ENCODE peak calls at places on chromosomes 6 and 20, in six cellular contexts. E is AG04450, U is pancreas, S is keratinocyte, A is HFF-Myc, X is lower leg skin. V is an unnamed sample.
A peak's percentile ranks its signal among the peaks of the same experiment; 100 is the strongest.

GRCh38 chr20:59248031-59248684 is 52.3 kb upstream of the EDN3 start:
- DNase-seq in E (no peak), U (no peak), S (no peak), A (no peak), X (no peak), V (no peak)

GRCh38 chr6:40996591-40997247 is 42.3 kb downstream of the UNC5CL start:
- DNase-seq in E (no peak), U (peak; percentile 73), S (no peak), A (peak; percentile 21), X (no peak), V (peak; percentile 47)

GRCh38 chr6:113909224-113909856 is 52.2 kb downstream of the MARCKS start:
- DNase-seq in E (peak; percentile 63), U (no peak), S (no peak), A (peak; percentile 72), X (no peak), V (peak; percentile 11)

GRCh38 chr6:125253881-125254280 is 47.9 kb downstream of the HDDC2 start:
- DNase-seq in E (no peak), U (no peak), S (no peak), A (no peak), X (no peak), V (no peak)

GRCh38 chr6:149190228-149190831 is 127.2 kb upstream of the TAB2 start:
- DNase-seq in E (no peak), U (no peak), S (no peak), A (no peak), X (no peak), V (peak; percentile 72)

GRCh38 chr6:1547785-1548184 is 61.9 kb upstream of the FOXC1 start:
- DNase-seq in E (no peak), U (no peak), S (no peak), A (no peak), X (no peak), V (no peak)

GRCh38 chr6:5302220-5302946 is 41.1 kb downstream of the FARS2 start:
- DNase-seq in E (no peak), U (no peak), S (no peak), A (no peak), X (no peak), V (no peak)

GRCh38 chr6:37083243-37084138 is 78.0 kb downstream of the FGD2 start:
- DNase-seq in E (no peak), U (peak; percentile 79), S (no peak), A (no peak), X (peak; percentile 66), V (no peak)

GRCh38 chr6:44739163-44739562 is 351.7 kb downstream of the CDC5L start:
- DNase-seq in E (no peak), U (no peak), S (no peak), A (no peak), X (no peak), V (no peak)

GRCh38 chr6:37426945-37427510 is 6.0 kb upstream of the CMTR1 start:
- DNase-seq in E (no peak), U (no peak), S (no peak), A (no peak), X (no peak), V (no peak)

GRCh38 chr6:35771343-35771627 is 5.1 kb upstream of the CLPSL2 start:
- DNase-seq in E (no peak), U (no peak), S (no peak), A (no peak), X (no peak), V (no peak)

GRCh38 chr6:72410769-72411168 is 211.1 kb upstream of the KCNQ5 start:
- DNase-seq in E (no peak), U (no peak), S (no peak), A (no peak), X (no peak), V (peak; percentile 14)

GRCh38 chr20:49045440-49046086 is 549 bp upstream of the CSE1L start:
- DNase-seq in E (no peak), U (peak; percentile 61), S (no peak), A (no peak), X (peak; percentile 37), V (no peak)

GRCh38 chr6:37173573-37174195 is 3.7 kb downstream of the PIM1 start:
- DNase-seq in E (no peak), U (no peak), S (no peak), A (no peak), X (no peak), V (no peak)

GRCh38 chr6:7687145-7688113 is 38.5 kb upstream of the BMP6 start:
- DNase-seq in E (no peak), U (no peak), S (no peak), A (no peak), X (no peak), V (peak; percentile 95)

GRCh38 chr6:147180926-147181325 is 23.3 kb upstream of the STXBP5 start:
- DNase-seq in E (no peak), U (no peak), S (no peak), A (no peak), X (no peak), V (no peak)

GRCh38 chr6:49072146-49072545 is 390.9 kb downstream of the MMUT start:
- DNase-seq in E (no peak), U (no peak), S (no peak), A (no peak), X (no peak), V (no peak)

GRCh38 chr6:170443151-170443662 is 109.9 kb downstream of the PSMB1 start:
- DNase-seq in E (no peak), U (no peak), S (no peak), A (no peak), X (no peak), V (no peak)

GRCh38 chr6:165890404-165890735 is 227.3 kb upstream of the PDE10A start:
- DNase-seq in E (no peak), U (no peak), S (no peak), A (no peak), X (no peak), V (no peak)

GRCh38 chr6:7261030-7261841 is 51.8 kb downstream of the SSR1 start:
- DNase-seq in E (peak; percentile 62), U (peak; percentile 90), S (peak; percentile 42), A (peak; percentile 66), X (peak; percentile 77), V (peak; percentile 81)

GRCh38 chr6:86152546-86152945 is 509.9 kb upstream of the SYNCRIP start:
- DNase-seq in E (no peak), U (no peak), S (no peak), A (no peak), X (no peak), V (no peak)

GRCh38 chr6:34235605-34236422 is 859 bp upstream of the HMGA1 start:
- DNase-seq in E (no peak), U (peak; percentile 40), S (no peak), A (no peak), X (peak; percentile 63), V (no peak)

GRCh38 chr6:42694586-42694985 is 27.8 kb downstream of the PRPH2 start:
- DNase-seq in E (no peak), U (no peak), S (no peak), A (no peak), X (no peak), V (no peak)

DNA sequence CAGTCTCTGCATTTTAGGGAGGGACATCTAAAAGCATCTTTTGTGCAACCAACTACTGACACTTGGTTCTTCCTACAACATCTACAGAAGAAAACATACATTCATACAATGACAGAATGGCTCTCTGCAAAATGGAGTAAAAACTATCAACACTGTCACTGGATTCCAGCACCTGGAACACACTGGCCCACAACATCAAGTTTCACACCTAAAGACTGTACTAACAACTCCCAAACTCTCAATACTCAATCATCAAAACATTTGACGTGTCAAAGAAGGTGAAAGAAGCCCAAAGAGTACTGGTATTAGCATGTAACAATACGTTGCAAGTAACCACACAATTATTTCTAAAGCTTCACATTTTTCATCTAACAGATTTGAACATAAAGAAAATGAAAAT is 2.2 kb downstream of the CPNE1 start:
- DNase-seq in E (no peak), U (no peak), S (no peak), A (no peak), X (no peak), V (no peak)
- H3K4me3 ChIP-seq in E (peak overlapping the region; percentile 99), U (no peak overlapping the region), S (peak overlapping the region; percentile 77), A (peak overlapping the region; percentile 99), X (no peak overlapping the region), V (peak overlapping the region; percentile 81)

GRCh38 chr20:17878069-17878911 is 90.3 kb downstream of the SNX5 start:
- DNase-seq in E (no peak), U (no peak), S (no peak), A (no peak), X (no peak), V (no peak)

GRCh38 chr20:17881741-17882064 is 86.9 kb downstream of the SNX5 start:
- DNase-seq in E (no peak), U (no peak), S (no peak), A (no peak), X (no peak), V (no peak)

GRCh38 chr20:17875981-17876385 is 92.6 kb downstream of the SNX5 start:
- DNase-seq in E (no peak), U (no peak), S (no peak), A (no peak), X (no peak), V (no peak)

GRCh38 chr20:17882065-17882833 is 86.3 kb downstream of the SNX5 start:
- DNase-seq in E (no peak), U (no peak), S (no peak), A (no peak), X (no peak), V (no peak)

DNA sequence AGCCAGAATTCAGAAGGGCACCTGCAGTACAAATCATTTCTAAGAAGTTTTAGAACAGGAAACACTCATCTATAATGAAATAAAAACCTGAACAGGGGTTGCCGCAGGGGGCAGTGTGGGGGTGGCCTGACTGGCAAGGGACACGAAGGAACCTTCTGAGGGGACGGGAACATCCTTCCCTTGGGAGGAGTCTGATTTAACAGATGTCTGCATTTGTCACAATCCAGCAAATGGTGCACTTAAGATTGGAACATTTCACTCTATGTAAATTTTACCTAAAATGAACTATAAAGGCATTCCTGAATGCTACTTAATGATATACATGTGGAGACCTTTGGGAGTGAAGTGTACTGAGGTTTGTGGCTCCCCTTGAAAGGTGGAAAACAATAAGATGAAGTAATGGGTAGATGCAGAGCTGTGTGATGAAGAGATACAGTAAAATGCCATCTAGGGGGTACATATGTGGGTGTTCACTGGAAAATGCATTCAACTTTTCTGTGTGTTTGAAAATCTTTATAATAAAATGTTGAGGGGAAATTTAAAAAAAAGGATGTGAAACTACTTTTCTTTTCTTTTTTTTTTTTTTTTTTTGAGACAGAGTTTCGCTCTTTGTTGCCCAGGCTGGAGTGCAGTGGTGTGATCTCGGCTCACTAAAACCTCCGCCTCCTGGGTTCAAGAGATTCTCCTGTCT is 89.5 kb downstream of the SNX5 start:
- DNase-seq in E (no peak), U (no peak), S (no peak), A (no peak), X (no peak), V (no peak)
- TF ChIP-seq CTCF in E (no peak), U (no peak), S (no peak), A (peak; percentile 23), X (no peak), V (no peak)

DNA sequence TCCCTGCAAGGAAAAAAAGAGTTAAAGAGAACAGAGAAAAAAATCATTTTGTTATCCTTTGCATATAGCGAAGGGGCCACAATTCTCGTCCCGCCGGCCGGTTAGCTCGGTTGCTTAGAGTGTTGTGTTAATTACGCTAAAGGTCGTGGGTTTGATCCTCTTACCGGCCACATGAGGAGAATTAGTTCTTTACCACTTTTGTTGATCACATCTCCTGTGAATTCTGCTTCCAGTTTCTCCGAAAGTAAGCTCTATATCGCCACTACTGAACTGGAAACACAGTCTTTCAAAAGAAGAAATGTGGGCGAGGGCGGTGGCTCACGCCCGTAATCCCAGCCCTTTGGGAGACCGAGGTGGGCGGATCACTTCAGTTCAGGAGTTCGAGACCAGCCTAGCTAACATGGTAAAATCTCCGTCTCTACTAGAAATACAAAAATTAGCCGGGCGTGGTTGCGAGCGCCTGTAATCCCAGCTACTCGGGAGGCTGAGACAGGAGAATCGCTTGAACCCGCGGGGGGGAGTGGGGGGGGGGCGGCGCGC is 13.4 kb downstream of the PRSS16 start:
- DNase-seq in E (no peak), U (no peak), S (no peak), A (no peak), X (no peak), V (no peak)
- H3K4me3 ChIP-seq in E (no peak overlapping the region), U (no peak overlapping the region), S (no peak overlapping the region), A (peak overlapping the region; percentile 6), X (no peak overlapping the region), V (no peak overlapping the region)

GRCh38 chr6:3330199-3330598 is 71.5 kb downstream of the PSMG4 start:
- DNase-seq in E (no peak), U (no peak), S (no peak), A (no peak), X (no peak), V (no peak)
- TF ChIP-seq CTCF in E (no peak), U (no peak), S (no peak), A (no peak), X (no peak), V (no peak)